ENCODE peak calls at places on chromosomes 7 and 10, in six cellular contexts. F, B, Z, V, H and A are unnamed samples.

GRCh38 chr10:100346351-100346764 is 675 bp upstream of the SCD start:
- DNase-seq in Z (peak), H (peak), V (peak), B (peak), F (peak), A (peak)

GRCh38 chr10:122290833-122291532 is 19.9 kb downstream of the BTBD16 start:
- DNase-seq in V (no peak), Z (no peak), B (no peak), F (no peak), H (no peak), A (no peak)

GRCh38 chr7:48101352-48101751 is 12.3 kb downstream of the UPP1 start:
- DNase-seq in H (no peak), V (no peak), Z (no peak), B (no peak), F (no peak), A (no peak)

GRCh38 chr10:77795426-77796055 is 131.0 kb downstream of the DLG5 start:
- DNase-seq in Z (no peak), V (no peak), F (no peak), H (no peak), B (no peak), A (peak)

GRCh38 chr7:98119257-98119918 is 12.7 kb downstream of the LMTK2 start:
- DNase-seq in V (no peak), F (no peak), H (no peak), B (no peak), Z (peak), A (no peak)

GRCh38 chr10:116287906-116288501 is 15.0 kb upstream of the GFRA1 start:
- DNase-seq in F (no peak), V (peak), Z (peak), H (no peak), B (no peak), A (no peak)

GRCh38 chr10:190216-190615 is 55.0 kb downstream of the ZMYND11 start:
- DNase-seq in Z (no peak), H (no peak), B (no peak), F (no peak), V (no peak), A (no peak)

GRCh38 chr7:47601119-47601880 is 19.4 kb upstream of the TNS3 start:
- DNase-seq in B (peak), F (no peak), Z (peak), V (no peak), H (no peak), A (no peak)

GRCh38 chr7:74488518-74488917 is 34.8 kb downstream of the GTF2IRD1 start:
- DNase-seq in B (no peak), V (no peak), F (no peak), H (no peak), Z (no peak), A (no peak)